ENCODE peak calls at places on chromosomes 12 and 14, in seven cellular contexts. P is cerebellar cortex, V is T-helper 1 cell, W is SIG-M5, H is cardiac septum, Y is left cardiac atrium, E is choroid plexus epithelial cell. I is an unnamed sample.

GRCh38 chr12:102618197-102618897 is 138.0 kb upstream of the IGF1 start:
- DNase-seq in P (no peak), V (no peak), W (no peak), H (no peak), Y (no peak), E (no peak), I (no peak)

GRCh38 chr14:65222434-65222833 is 120.1 kb upstream of the MAX start:
- DNase-seq in P (peak; percentile 28), V (no peak), W (no peak), H (no peak), Y (peak; percentile 47), E (peak; percentile 80), I (no peak)

GRCh38 chr14:31283568-31284252 is 76.1 kb upstream of the HECTD1 start:
- DNase-seq in P (no peak), V (no peak), W (peak; percentile 4), H (no peak), Y (no peak), E (peak; percentile 14), I (no peak)

GRCh38 chr14:93961610-93962009 is 14.8 kb downstream of the ASB2 start:
- DNase-seq in P (no peak), V (no peak), W (no peak), H (no peak), Y (no peak), E (no peak), I (no peak)

GRCh38 chr12:130336723-130337475 is 788 bp upstream of the PIWIL1 start:
- DNase-seq in P (no peak), V (no peak), W (no peak), H (no peak), Y (no peak), E (no peak), I (peak; percentile 21)

GRCh38 chr12:19574606-19575005 is 135.3 kb downstream of the AEBP2 start:
- DNase-seq in P (no peak), V (no peak), W (no peak), H (no peak), Y (no peak), E (peak; percentile 17), I (no peak)

GRCh38 chr12:63843613-63844390 is 698 bp upstream of the SRGAP1 start:
- DNase-seq in P (peak; percentile 86), V (peak; percentile 44), W (no peak), H (peak; percentile 92), Y (peak; percentile 94), E (peak; percentile 98), I (peak; percentile 85)

GRCh38 chr12:133130038-133130807 is at the start of the genes ZNF10 and ZNF891:
- DNase-seq in P (peak; percentile 92), V (peak; percentile 91), W (peak; percentile 51), H (peak; percentile 98), Y (peak; percentile 97), E (peak; percentile 98), I (peak; percentile 95)

GRCh38 chr14:74922752-74923401 is at the start of gene RPS6KL1:
- DNase-seq in P (peak; percentile 95), V (peak; percentile 47), W (no peak), H (peak; percentile 90), Y (peak; percentile 91), E (peak; percentile 82), I (peak; percentile 91)

GRCh38 chr12:68790081-68790951 is 17.7 kb upstream of the MDM2 start:
- DNase-seq in P (no peak), V (no peak), W (no peak), H (no peak), Y (no peak), E (no peak), I (no peak)